ENCODE peak calls at places on chromosomes 6 and 20, in six cellular contexts. F, C, Y, K, U and D are unnamed samples.

GRCh38 chr6:2768125-2768524 is 2.9 kb downstream of the WRNIP1 start:
- DNase-seq in F (no peak), C (no peak), Y (no peak), K (no peak), U (no peak), D (no peak)

GRCh38 chr20:35619196-35620095 is 3.8 kb downstream of the SPAG4 start:
- DNase-seq in F (peak), C (peak), Y (no peak), K (peak), U (peak), D (peak)

GRCh38 chr6:154621611-154622010 is 111.1 kb upstream of the CNKSR3 start:
- DNase-seq in F (no peak), C (no peak), Y (no peak), K (no peak), U (no peak), D (no peak)

GRCh38 chr6:164014716-164015484 is 600.4 kb downstream of the QKI start:
- DNase-seq in F (peak), C (no peak), Y (no peak), K (no peak), U (no peak), D (no peak)

GRCh38 chr6:112475083-112475482 is 128.0 kb downstream of the RFPL4B start:
- DNase-seq in F (no peak), C (no peak), Y (no peak), K (no peak), U (no peak), D (no peak)

GRCh38 chr6:29708432-29709177 is 14.6 kb upstream of the HLA-F start:
- DNase-seq in F (no peak), C (no peak), Y (no peak), K (no peak), U (peak), D (no peak)

GRCh38 chr6:168996106-168996505 is 257.5 kb downstream of the THBS2 start:
- DNase-seq in F (no peak), C (no peak), Y (no peak), K (no peak), U (no peak), D (no peak)

GRCh38 chr6:89596484-89596883 is 42.1 kb downstream of the LYRM2 start:
- DNase-seq in F (no peak), C (no peak), Y (no peak), K (no peak), U (no peak), D (no peak)

GRCh38 chr20:50190251-50191064 is at the start of gene CEBPB:
- DNase-seq in F (peak), C (peak), Y (peak), K (peak), U (peak), D (peak)

GRCh38 chr20:47111576-47111975 is 216.9 kb downstream of the EYA2 start:
- DNase-seq in F (no peak), C (no peak), Y (no peak), K (no peak), U (no peak), D (no peak)